ENCODE peak calls at places on chromosomes 13 and 19, in four cellular contexts. Y is left ventricle myocardium inferior, A is transverse colon, B is AG09309. J is an unnamed sample.

GRCh38 chr13:109657395-109657794 is 129.0 kb downstream of the IRS2 start:
- DNase-seq in B (no peak), A (no peak), Y (no peak), J (no peak)

GRCh38 chr19:19207637-19208582 is 3.8 kb upstream of the NCAN start:
- DNase-seq in Y (no peak), B (no peak), A (no peak), J (peak; percentile 25)

GRCh38 chr19:3743486-3743885 is 18.0 kb downstream of the APBA3 start:
- DNase-seq in B (no peak), Y (no peak), A (no peak), J (no peak)

GRCh38 chr13:76715043-76715442 is 171.2 kb downstream of the KCTD12 start:
- DNase-seq in Y (no peak), A (no peak), B (no peak), J (no peak)

GRCh38 chr19:41951686-41952172 is 7.4 kb downstream of the RABAC1 start:
- DNase-seq in Y (peak; percentile 73), A (peak; percentile 89), B (no peak), J (peak; percentile 73)

GRCh38 chr13:85503797-85504196 is 295.4 kb downstream of the SLITRK6 start:
- DNase-seq in B (no peak), Y (no peak), A (no peak), J (peak; percentile 56)

GRCh38 chr19:2269244-2270156 is 12.5 kb downstream of the PEAK3 start:
- DNase-seq in Y (peak; percentile 99), B (peak; percentile 84), A (peak; percentile 99), J (peak; percentile 96)

GRCh38 chr13:60273971-60274370 is 110.2 kb upstream of the DIAPH3 start:
- DNase-seq in Y (no peak), A (no peak), B (no peak), J (peak; percentile 28)

GRCh38 chr13:72983085-72983768 is 75.6 kb upstream of the KLF5 start:
- DNase-seq in A (peak; percentile 45), B (peak; percentile 77), Y (no peak), J (peak; percentile 51)

GRCh38 chr19:14416743-14417214 is 2.4 kb downstream of the DDX39A start:
- DNase-seq in B (no peak), A (peak; percentile 78), Y (no peak), J (peak; percentile 80)

GRCh38 chr19:2462635-2463421 is 6.1 kb upstream of the LMNB2 start:
- DNase-seq in B (peak; percentile 96), Y (peak; percentile 90), A (peak; percentile 82), J (peak; percentile 94)

GRCh38 chr19:38371081-38371480 is 3.3 kb upstream of the PSMD8 start:
- DNase-seq in Y (no peak), B (no peak), A (no peak), J (no peak)

DNA sequence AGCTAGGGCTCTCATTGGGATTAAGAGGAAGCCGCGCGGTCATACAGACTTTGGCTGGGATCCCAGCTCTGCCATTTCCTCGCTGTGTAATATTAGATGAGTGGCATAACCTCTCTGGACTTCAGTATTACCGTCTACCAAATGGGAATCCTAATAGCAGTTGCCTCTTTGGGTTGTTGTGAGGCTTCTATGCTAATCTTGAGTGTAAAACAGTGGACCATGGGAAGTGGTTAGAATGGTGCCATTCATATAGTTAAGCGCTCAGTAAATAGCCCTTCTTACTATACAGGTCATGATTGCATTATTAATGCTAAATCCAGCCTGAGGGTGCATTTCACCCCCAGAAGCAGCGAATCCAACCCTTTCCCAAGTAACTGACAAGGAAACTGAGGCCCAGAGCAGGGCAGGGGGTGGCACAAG is 566 bp upstream of the OPA3 start:
- DNase-seq in A (no peak), B (no peak), Y (no peak), J (no peak)
- H3K4me3 ChIP-seq in A (peak overlapping the region; percentile 74), B (peak overlapping the region; percentile 71), Y (peak overlapping the region; percentile 87), J (peak overlapping the region; percentile 63)

DNA sequence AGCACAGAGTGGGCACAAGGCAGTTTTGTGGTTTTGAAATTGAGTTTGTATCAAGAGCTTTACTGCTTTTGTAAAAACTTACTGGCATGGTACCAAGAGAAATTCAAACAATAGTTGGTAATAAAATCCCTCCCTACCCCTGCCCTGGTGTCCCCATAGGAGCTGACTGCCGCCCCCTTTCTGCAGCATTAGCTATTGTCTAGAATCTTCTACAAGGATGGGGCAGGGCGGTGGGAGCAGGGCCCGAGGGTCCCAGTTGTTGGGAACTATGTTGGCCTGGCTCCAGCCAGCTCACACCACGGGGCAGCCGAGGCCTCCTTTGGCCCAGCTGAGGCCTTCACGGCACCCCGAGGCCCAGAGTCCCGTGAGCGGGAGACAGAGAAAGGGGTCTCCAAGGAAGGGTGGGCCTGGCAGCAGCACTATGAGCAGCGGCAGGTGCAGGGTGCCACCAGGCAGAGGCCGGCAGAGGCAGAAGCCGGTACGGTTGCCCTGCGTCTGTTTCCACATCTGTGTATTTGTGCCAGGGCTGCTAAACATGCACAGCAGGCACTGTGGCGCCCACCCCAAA is 57.9 kb downstream of the KDM4B start:
- DNase-seq in A (no peak), B (no peak), Y (no peak), J (no peak)
- TF ChIP-seq CTCF in A (no peak), B (peak; percentile 21), Y (no peak), J (no peak)

GRCh38 chr13:114128624-114129522 is 3.5 kb downstream of the RASA3 start:
- DNase-seq in A (peak; percentile 79), Y (peak; percentile 79), B (peak; percentile 67), J (peak; percentile 53)

GRCh38 chr13:114129649-114130062 is 2.8 kb downstream of the RASA3 start:
- DNase-seq in B (no peak), Y (no peak), A (no peak), J (no peak)

GRCh38 chr13:114126789-114127472 is 5.5 kb downstream of the RASA3 start:
- DNase-seq in Y (no peak), A (no peak), B (no peak), J (no peak)

GRCh38 chr13:114128348-114128623 is 4.1 kb downstream of the RASA3 start:
- DNase-seq in B (no peak), Y (no peak), A (no peak), J (no peak)

GRCh38 chr13:114127473-114128347 is 4.7 kb downstream of the RASA3 start:
- DNase-seq in A (no peak), Y (no peak), B (no peak), J (no peak)
- H3K4me3 ChIP-seq in A (no peak overlapping the region), Y (peak overlapping the region; percentile 53), B (no peak overlapping the region), J (no peak overlapping the region)

GRCh38 chr13:24983094-24983493 is 112.8 kb upstream of the PABPC3 start:
- DNase-seq in Y (no peak), B (no peak), A (no peak), J (no peak)

GRCh38 chr13:24986826-24987225 is 109.1 kb upstream of the PABPC3 start:
- DNase-seq in Y (no peak), B (no peak), A (no peak), J (no peak)

GRCh38 chr13:24984134-24984533 is 111.8 kb upstream of the PABPC3 start:
- DNase-seq in Y (no peak), A (no peak), B (no peak), J (no peak)

GRCh38 chr13:24982333-24982999 is 113.5 kb upstream of the PABPC3 start:
- DNase-seq in A (peak; percentile 56), B (no peak), Y (peak; percentile 39), J (no peak)

DNA sequence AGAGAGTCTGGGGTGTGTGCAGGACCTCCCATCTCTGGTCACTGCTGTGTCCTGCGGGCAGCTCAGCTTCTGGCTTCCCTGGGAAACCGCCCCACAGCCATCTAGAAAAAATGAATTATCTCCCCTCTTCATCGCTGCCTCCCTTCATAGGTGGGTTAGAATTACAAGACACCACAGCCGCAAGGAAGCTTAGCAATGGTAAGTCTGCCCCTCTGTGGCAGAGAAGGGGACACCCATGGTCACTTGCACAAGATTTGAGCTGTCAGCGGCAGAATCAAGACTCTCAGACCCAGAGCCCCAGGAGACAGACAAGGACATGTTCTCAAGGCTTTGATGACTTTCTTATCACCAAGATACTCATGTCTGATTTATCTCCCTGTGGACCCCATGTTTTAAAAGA is 110.8 kb upstream of the PABPC3 start:
- DNase-seq in A (no peak), B (no peak), Y (no peak), J (no peak)
- TF ChIP-seq CTCF in A (no peak), B (no peak), Y (no peak), J (no peak)

GRCh38 chr19:52695996-52696395 is 38.8 kb downstream of the ZNF611 start:
- DNase-seq in A (no peak), Y (no peak), B (no peak), J (no peak)
- H3K4me3 ChIP-seq in A (no peak overlapping the region), Y (no peak overlapping the region), B (no peak overlapping the region), J (no peak overlapping the region)

DNA sequence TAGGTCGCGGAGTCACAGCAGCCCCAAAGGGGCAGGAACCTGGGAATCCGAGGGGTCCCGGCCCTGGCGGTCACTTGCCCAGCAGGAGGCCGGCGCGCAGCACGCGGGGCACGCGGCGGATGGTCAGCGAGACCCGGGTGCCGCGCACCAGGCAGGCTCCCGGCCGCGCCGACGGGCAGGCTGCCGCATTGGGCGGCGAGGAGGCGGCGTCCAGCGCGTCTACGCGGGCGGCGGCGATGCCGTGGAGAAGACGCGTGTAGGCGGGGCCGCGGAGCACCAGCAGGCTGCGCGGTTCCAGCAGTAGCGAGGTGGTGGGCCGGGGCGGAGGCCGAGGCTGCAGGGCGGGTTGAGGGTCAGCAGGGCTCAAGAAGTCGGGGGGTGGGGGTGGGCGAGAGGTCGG is 607 bp upstream of the SYNE4 start:
- DNase-seq in Y (peak; percentile 68), A (peak; percentile 76), B (no peak), J (peak; percentile 72)
- TF ChIP-seq CTCF in Y (no peak), A (no peak), B (no peak), J (no peak)

GRCh38 chr19:17747205-17748098 is 3.8 kb upstream of the FCHO1 start:
- DNase-seq in A (peak; percentile 95), Y (peak; percentile 90), B (peak; percentile 29), J (peak; percentile 94)

GRCh38 chr19:17748884-17749638 is 2.2 kb upstream of the FCHO1 start:
- DNase-seq in B (no peak), Y (no peak), A (no peak), J (no peak)

GRCh38 chr19:17751103-17751911 is at the start of gene FCHO1:
- DNase-seq in A (peak; percentile 80), B (no peak), Y (peak; percentile 33), J (no peak)

GRCh38 chr19:17751912-17752273 is 616 bp downstream of the FCHO1 start:
- DNase-seq in A (no peak), Y (no peak), B (no peak), J (no peak)

DNA sequence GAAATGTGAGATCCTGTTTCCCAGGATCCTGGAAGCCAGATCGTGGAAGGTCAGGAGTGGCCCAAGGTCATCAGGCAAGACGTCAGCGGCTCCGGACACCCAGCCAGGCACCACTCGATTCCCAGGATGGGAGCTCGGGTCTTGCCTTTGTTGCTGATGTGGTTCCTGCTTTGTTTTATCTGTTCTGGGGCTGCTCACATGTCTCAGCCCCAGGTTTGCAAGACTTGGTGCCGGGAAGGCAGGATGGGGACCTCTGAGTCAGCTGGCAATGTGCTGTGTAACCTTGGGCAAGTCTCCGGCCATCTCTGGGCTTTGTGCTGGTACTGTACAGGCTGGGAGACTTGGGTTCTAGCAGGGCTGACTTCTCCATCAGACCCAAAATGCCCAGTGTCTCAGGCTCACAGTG is 1.4 kb upstream of the FCHO1 start:
- DNase-seq in Y (no peak), B (no peak), A (no peak), J (no peak)
- H3K4me3 ChIP-seq in Y (no peak overlapping the region), B (no peak overlapping the region), A (no peak overlapping the region), J (no peak overlapping the region)

GRCh38 chr13:52847682-52848432 is 583 bp downstream of the PCDH8 start:
- DNase-seq in B (no peak), Y (no peak), A (no peak), J (no peak)

GRCh38 chr13:52845766-52846566 is 2.5 kb downstream of the PCDH8 start:
- DNase-seq in A (peak; percentile 55), B (no peak), Y (peak; percentile 19), J (peak; percentile 16)

GRCh38 chr13:52847322-52847681 is 1.1 kb downstream of the PCDH8 start:
- DNase-seq in B (no peak), A (no peak), Y (no peak), J (no peak)

GRCh38 chr13:52845334-52845761 is 3.1 kb downstream of the PCDH8 start:
- DNase-seq in A (no peak), B (no peak), Y (no peak), J (no peak)

GRCh38 chr13:52846567-52847321 is 1.7 kb downstream of the PCDH8 start:
- DNase-seq in A (peak; percentile 54), Y (peak; percentile 55), B (no peak), J (peak; percentile 43)
- TF ChIP-seq CTCF in A (no peak), Y (peak; percentile 52), B (no peak), J (peak; percentile 44)